ENCODE peak calls at places on chromosomes 1 and 21, in seven cellular contexts. W is NT2/D1, A is MM.1S, E is heart right ventricle, I is stomach, Z is iPS DF 6.9, R is transverse colon. Y is an unnamed sample. For H3K9me3 and H3K4me1, the result is how much of the 10 kb centered on the place peaks cover.

GRCh38 chr21:38303300-38303699 is 46.5 kb downstream of the KCNJ15 start:
- DNase-seq in W (no peak), A (no peak), Z (no peak), I (no peak), E (no peak), R (no peak), Y (no peak)

GRCh38 chr1:165697491-165697880 is 876 bp downstream of the ALDH9A1 start:
- DNase-seq in W (no peak), I (no peak), Z (no peak), R (no peak), A (no peak), E (no peak), Y (peak)

GRCh38 chr1:110375490-110375889 is 15.3 kb downstream of the SLC16A4 start:
- DNase-seq in R (no peak), Z (no peak), A (no peak), I (no peak), E (no peak), W (no peak), Y (no peak)

GRCh38 chr1:62198781-62199125 is 4.1 kb downstream of the L1TD1 start:
- DNase-seq in E (no peak), I (no peak), A (no peak), W (no peak), Z (no peak), R (no peak), Y (no peak)

GRCh38 chr21:46298083-46298412 is 11.9 kb downstream of the YBEY start:
- DNase-seq in I (no peak), W (no peak), A (no peak), Z (no peak), E (no peak), R (no peak), Y (no peak)

GRCh38 chr1:24003331-24003972 is 23.3 kb upstream of the SRSF10 start:
- DNase-seq in Z (no peak), R (no peak), W (peak), E (no peak), I (no peak), A (no peak), Y (no peak)

GRCh38 chr1:175866776-175867175 is 123.4 kb upstream of the TNR start:
- DNase-seq in I (no peak), Z (no peak), E (no peak), R (no peak), W (no peak), A (no peak), Y (no peak)

GRCh38 chr1:161052899-161053298 is 7.1 kb upstream of the USF1 start:
- DNase-seq in A (no peak), I (no peak), W (no peak), R (no peak), Z (no peak), E (no peak), Y (no peak)

GRCh38 chr1:115245227-115245626 is 92.8 kb downstream of the NGF start:
- DNase-seq in Z (no peak), E (no peak), I (no peak), R (no peak), W (no peak), A (no peak), Y (no peak)

GRCh38 chr21:21860888-21861287 is 862.7 kb downstream of the NCAM2 start:
- DNase-seq in W (no peak), E (no peak), A (no peak), Z (no peak), R (no peak), I (no peak), Y (no peak)

GRCh38 chr1:190904091-190904695 is 426.5 kb upstream of the BRINP3 start:
- DNase-seq in I (no peak), W (no peak), Z (no peak), R (no peak), E (no peak), A (no peak), Y (no peak)

GRCh38 chr1:154263465-154264332 is 8.7 kb upstream of the HAX1 start:
- DNase-seq in Z (no peak), E (no peak), A (no peak), I (no peak), R (no peak), W (no peak), Y (peak)

GRCh38 chr1:184362876-184363275 is 24.0 kb upstream of the C1orf21 start:
- DNase-seq in I (no peak), A (no peak), W (no peak), R (no peak), Z (no peak), E (no peak), Y (peak)

GRCh38 chr21:45877821-45878469 is 103.6 kb upstream of the COL6A1 start:
- DNase-seq in R (no peak), Z (no peak), W (no peak), A (no peak), I (no peak), E (no peak), Y (no peak)

GRCh38 chr1:185154912-185155513 is 1.7 kb downstream of the TRMT1L start:
- DNase-seq in W (no peak), I (no peak), Z (no peak), R (no peak), E (no peak), A (no peak), Y (peak)

GRCh38 chr1:53945183-53945432 is 391 bp downstream of the IFT25 start:
- DNase-seq in E (no peak), W (no peak), Z (no peak), R (no peak), A (no peak), I (no peak), Y (no peak)

GRCh38 chr21:10463156-10463555 is 58.2 kb upstream of the TPTE start:
- DNase-seq in I (no peak), W (no peak), Z (no peak), E (no peak), R (no peak), A (no peak), Y (no peak)
- H3K9me3 ChIP-seq in I (under half), W (under half), Z (under half), E (under half), R (under half), A (under half), Y (under half)

GRCh38 chr21:41755258-41755933 is 11.5 kb downstream of the RIPK4 start:
- DNase-seq in W (no peak), R (no peak), A (no peak), Z (no peak), E (no peak), I (no peak), Y (no peak)

GRCh38 chr21:41752231-41752681 is 14.6 kb downstream of the RIPK4 start:
- DNase-seq in R (no peak), W (no peak), A (no peak), E (no peak), I (no peak), Z (no peak), Y (no peak)

GRCh38 chr21:41755934-41756773 is 10.7 kb downstream of the RIPK4 start:
- DNase-seq in Z (no peak), I (no peak), E (no peak), R (no peak), W (no peak), A (no peak), Y (no peak)

GRCh38 chr21:41753001-41753725 is 13.7 kb downstream of the RIPK4 start:
- DNase-seq in I (no peak), Z (no peak), R (no peak), W (no peak), A (no peak), E (no peak), Y (no peak)

DNA sequence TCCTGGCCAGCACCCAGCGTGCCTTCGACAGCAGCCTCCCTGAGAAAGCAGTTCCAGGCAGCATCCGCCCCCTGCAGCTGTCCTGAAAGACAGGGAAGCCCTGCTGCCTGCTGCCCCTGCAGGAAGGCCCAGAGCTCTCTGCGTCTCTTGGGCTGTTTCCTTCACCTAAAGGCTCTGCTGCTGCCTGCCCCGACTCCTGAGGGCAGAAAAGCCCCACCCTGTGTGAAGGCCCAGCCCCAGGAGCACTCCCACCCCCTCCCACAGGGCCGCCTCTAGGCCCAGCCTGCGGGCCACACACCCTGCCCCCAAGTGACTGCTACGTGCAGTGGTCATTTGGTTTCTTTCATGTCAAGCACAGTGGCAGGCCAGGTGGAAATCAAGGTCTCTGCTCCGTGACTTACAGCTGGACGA is 12.4 kb downstream of the RIPK4 start:
- DNase-seq in Z (no peak), E (no peak), A (no peak), I (no peak), W (no peak), R (no peak), Y (no peak)
- H3K4me1 ChIP-seq in Z (under half), E (under half), A (under half), I (under half), W (under half), R (under half), Y (under half)

DNA sequence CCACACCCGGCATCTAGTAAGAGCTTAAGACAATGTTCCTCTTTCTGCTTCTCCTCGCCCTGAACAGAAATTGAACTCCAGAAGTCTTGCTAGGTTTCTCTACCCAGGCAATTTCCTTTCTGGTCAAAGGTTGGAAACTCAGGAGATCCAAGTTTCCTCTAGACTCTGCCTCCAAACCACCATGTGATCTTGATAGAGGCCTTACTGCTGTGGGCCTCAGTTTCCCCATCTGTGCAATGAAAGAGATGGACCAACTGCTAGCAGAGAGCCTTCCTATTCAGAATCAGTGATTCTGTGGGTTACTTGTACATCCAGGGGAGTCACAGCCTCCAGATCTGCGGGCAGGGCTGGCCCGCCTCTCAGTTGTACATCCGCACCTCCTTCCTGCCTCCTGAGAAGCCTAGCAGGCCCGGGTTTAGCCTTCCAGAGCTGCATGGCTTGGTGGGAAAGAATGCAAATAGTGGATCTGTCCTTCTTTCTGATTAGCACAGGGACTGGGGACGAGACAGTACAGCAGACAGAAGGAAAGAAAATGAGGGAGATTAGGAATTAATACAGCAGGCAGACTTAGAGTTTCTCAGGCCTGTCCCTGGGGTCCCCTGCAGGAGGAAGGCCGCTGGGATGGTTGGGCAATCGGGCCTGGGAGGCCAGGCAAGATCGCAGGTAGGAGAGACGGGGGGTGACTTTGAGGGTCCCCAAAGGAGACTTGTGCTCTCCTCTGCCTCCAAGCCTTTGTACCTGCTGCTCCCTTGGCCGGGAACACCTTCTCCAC is 83.9 kb downstream of the PAX7 start:
- DNase-seq in E (no peak), W (no peak), I (no peak), Z (no peak), A (no peak), R (no peak), Y (no peak)
- H3K4me3 ChIP-seq in E (no peak), W (no peak), I (no peak), Z (no peak), A (no peak), R (no peak), Y (no peak)

GRCh38 chr1:50417487-50417886 is 5.8 kb downstream of the DMRTA2 start:
- DNase-seq in E (no peak), W (no peak), I (no peak), A (no peak), Z (no peak), R (no peak), Y (no peak)
- H3K9me3 ChIP-seq in E (under half), W (under half), I (under half), A (under half), Z (under half), R (under half), Y (under half)

DNA sequence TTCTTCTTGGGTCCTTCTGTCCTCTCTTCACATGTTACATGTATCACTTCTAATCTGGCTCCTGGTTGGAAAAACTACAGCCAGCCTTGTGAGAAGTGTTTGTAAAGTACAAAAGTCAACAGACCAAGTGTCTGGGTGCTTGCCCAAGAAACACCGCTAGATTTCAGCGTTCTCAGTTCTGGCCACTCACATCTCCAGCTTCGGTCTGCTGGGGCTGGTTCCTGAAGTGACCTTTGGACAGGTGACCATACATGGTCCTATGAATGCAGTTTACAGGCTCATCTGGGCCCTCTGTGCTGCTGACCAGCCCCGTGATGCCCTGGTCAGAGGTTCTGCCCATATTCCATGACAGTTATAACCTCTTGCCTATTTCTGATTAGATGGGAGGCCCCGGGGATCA is 19.5 kb downstream of the SLC2A1 start:
- DNase-seq in W (no peak), R (peak), A (no peak), Z (no peak), E (no peak), I (peak), Y (peak)
- H3K4me1 ChIP-seq in W (under half), R (half or more), A (under half), Z (under half), E (half or more), I (half or more), Y (under half)

DNA sequence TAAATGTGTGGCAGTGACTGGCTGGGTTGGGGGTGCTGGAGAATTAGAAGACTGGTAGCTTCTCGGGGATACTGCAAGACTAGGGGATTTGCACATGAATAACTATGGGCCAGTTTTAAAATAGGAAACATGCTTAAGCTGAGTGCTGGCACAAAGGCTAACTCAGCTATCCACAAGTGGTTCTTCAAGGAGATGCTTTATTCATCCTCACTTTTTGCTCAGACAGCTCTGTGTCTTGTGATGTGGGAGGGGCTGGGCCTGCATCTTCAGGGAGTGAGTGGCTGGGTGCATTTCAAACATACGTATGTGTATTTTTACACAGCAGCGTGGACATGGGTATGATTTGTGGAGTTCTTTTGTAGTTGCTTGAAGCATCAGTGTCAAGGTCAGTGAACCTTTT is 2.3 kb downstream of the COQ8A start:
- DNase-seq in I (no peak), R (no peak), W (no peak), E (no peak), Z (no peak), A (no peak), Y (no peak)
- H3K4me3 ChIP-seq in I (peak), R (no peak), W (no peak), E (peak), Z (no peak), A (no peak), Y (no peak)

DNA sequence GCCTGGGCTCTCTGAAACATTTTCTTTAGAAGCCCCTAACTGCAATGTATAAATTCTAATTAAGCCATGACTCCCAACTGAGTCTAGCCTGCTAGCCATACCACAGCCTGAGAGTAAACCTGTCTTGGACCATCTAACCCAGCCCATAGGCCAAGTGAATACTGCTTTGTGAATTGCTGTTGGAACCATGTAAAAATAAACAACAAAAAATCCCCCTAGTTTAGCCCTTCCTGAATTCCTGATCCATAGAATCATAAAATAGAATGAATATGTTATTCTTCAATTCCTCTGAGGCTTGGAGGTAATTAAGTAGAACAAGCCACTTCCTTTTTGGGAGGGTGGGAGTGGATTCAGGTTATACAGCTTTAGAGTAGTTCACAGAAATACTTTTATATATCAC is 1496.4 kb downstream of the MRPL39 start:
- DNase-seq in W (no peak), I (no peak), R (no peak), E (no peak), Z (no peak), A (no peak), Y (no peak)
- H3K9me3 ChIP-seq in W (under half), I (under half), R (under half), E (under half), Z (under half), A (under half), Y (under half)